ENCODE peak calls at places on chromosome 10, in four cellular contexts. L is lower leg skin, S is endothelial cell, C is PC-3. J is an unnamed sample.

GRCh38 chr10:123140164-123140982 is 4.6 kb downstream of the HMX3 start:
- DNase-seq in L (no peak), S (no peak), C (no peak), J (no peak)

GRCh38 chr10:113463777-113464176 is 89.1 kb upstream of the HABP2 start:
- DNase-seq in L (no peak), S (peak), C (no peak), J (no peak)

GRCh38 chr10:24469993-24470392 is 253.7 kb downstream of the ARHGAP21 start:
- DNase-seq in L (no peak), S (no peak), C (peak), J (no peak)

GRCh38 chr10:121596668-121597503 is 1.4 kb downstream of the FGFR2 start:
- DNase-seq in L (no peak), S (peak), C (no peak), J (peak)

GRCh38 chr10:73814896-73815718 is 3.7 kb upstream of the NDST2 start:
- DNase-seq in L (no peak), S (no peak), C (peak), J (no peak)

GRCh38 chr10:124697837-124698559 is 46.2 kb downstream of the FAM53B start:
- DNase-seq in L (no peak), S (no peak), C (no peak), J (no peak)

GRCh38 chr10:21648040-21648439 is 114.0 kb downstream of the MLLT10 start:
- DNase-seq in L (no peak), S (no peak), C (no peak), J (no peak)

GRCh38 chr10:129877773-129878371 is 86.2 kb downstream of the EBF3 start:
- DNase-seq in L (no peak), S (peak), C (peak), J (no peak)

GRCh38 chr10:48759113-48759901 is 74.6 kb downstream of the WDFY4 start:
- DNase-seq in L (no peak), S (no peak), C (no peak), J (no peak)

GRCh38 chr10:122421054-122421625 is 33.3 kb upstream of the ARMS2 start:
- DNase-seq in L (no peak), S (no peak), C (no peak), J (no peak)

GRCh38 chr10:1366277-1366676 is 310.1 kb downstream of the WDR37 start:
- DNase-seq in L (no peak), S (no peak), C (no peak), J (no peak)

GRCh38 chr10:17003151-17003550 is 126.5 kb downstream of the CUBN start:
- DNase-seq in L (no peak), S (no peak), C (no peak), J (no peak)

GRCh38 chr10:52639652-52640051 is 132.9 kb downstream of the MBL2 start:
- DNase-seq in L (no peak), S (no peak), C (peak), J (no peak)

GRCh38 chr10:23405540-23405939 is 33.3 kb upstream of the OTUD1 start:
- DNase-seq in L (no peak), S (no peak), C (no peak), J (no peak)

GRCh38 chr10:73906524-73907447 is 4.1 kb upstream of the PLAU start:
- DNase-seq in L (no peak), S (no peak), C (peak), J (no peak)

GRCh38 chr10:129898701-129899563 is 65.1 kb downstream of the EBF3 start:
- DNase-seq in L (no peak), S (no peak), C (no peak), J (no peak)

GRCh38 chr10:103765981-103766380 is 89.4 kb downstream of the SH3PXD2A start:
- DNase-seq in L (no peak), S (no peak), C (peak), J (no peak)

GRCh38 chr10:117965984-117966383 is 80.8 kb downstream of the RAB11FIP2 start:
- DNase-seq in L (no peak), S (no peak), C (no peak), J (no peak)

GRCh38 chr10:62919776-62920175 is 103.6 kb upstream of the EGR2 start:
- DNase-seq in L (no peak), S (no peak), C (peak), J (no peak)

GRCh38 chr10:108894402-108895301 is 1028.7 kb downstream of the XPNPEP1 start:
- DNase-seq in L (no peak), S (no peak), C (no peak), J (no peak)

GRCh38 chr10:21572578-21572977 is 38.5 kb downstream of the MLLT10 start:
- DNase-seq in L (peak), S (no peak), C (no peak), J (no peak)

GRCh38 chr10:58653139-58653538 is 140.5 kb downstream of the BICC1 start:
- DNase-seq in L (no peak), S (no peak), C (peak), J (no peak)

GRCh38 chr10:14815681-14816080 is 22.2 kb downstream of the CDNF start:
- DNase-seq in L (no peak), S (no peak), C (no peak), J (no peak)

GRCh38 chr10:106836923-106837322 is 327.6 kb downstream of the SORCS1 start:
- DNase-seq in L (no peak), S (no peak), C (no peak), J (no peak)

GRCh38 chr10:124436191-124436638 is 13.6 kb downstream of the NKX1-2 start:
- DNase-seq in L (no peak), S (no peak), C (no peak), J (no peak)

GRCh38 chr10:103766751-103767509 is 88.4 kb downstream of the SH3PXD2A start:
- DNase-seq in L (no peak), S (no peak), C (no peak), J (no peak)

GRCh38 chr10:113089581-113089980 is 139.5 kb downstream of the TCF7L2 start:
- DNase-seq in L (no peak), S (no peak), C (no peak), J (no peak)

GRCh38 chr10:77820349-77820748 is 106.2 kb downstream of the DLG5 start:
- DNase-seq in L (no peak), S (no peak), C (no peak), J (no peak)

GRCh38 chr10:3635697-3636096 is 149.3 kb downstream of the KLF6 start:
- DNase-seq in L (peak), S (no peak), C (peak), J (no peak)

GRCh38 chr10:119466655-119467054 is 75.9 kb downstream of the RGS10 start:
- DNase-seq in L (no peak), S (no peak), C (peak), J (no peak)

GRCh38 chr10:110577056-110577455 is 9.6 kb downstream of the SMC3 start:
- DNase-seq in L (no peak), S (no peak), C (no peak), J (no peak)

GRCh38 chr10:92810934-92811532 is 37.3 kb upstream of the EXOC6 start:
- DNase-seq in L (no peak), S (no peak), C (no peak), J (no peak)

GRCh38 chr10:5628798-5629788 is 37.3 kb downstream of the ASB13 start:
- DNase-seq in L (no peak), S (no peak), C (peak), J (no peak)

GRCh38 chr10:77927343-77928256 is 1.0 kb upstream of the DLG5 start:
- DNase-seq in L (no peak), S (no peak), C (peak), J (no peak)

GRCh38 chr10:79275431-79275851 is 71.8 kb upstream of the PPIF start:
- DNase-seq in L (no peak), S (no peak), C (no peak), J (no peak)

GRCh38 chr10:79273603-79274002 is 73.7 kb upstream of the PPIF start:
- DNase-seq in L (no peak), S (no peak), C (no peak), J (no peak)

GRCh38 chr10:79272353-79272752 is 74.9 kb upstream of the PPIF start:
- DNase-seq in L (no peak), S (no peak), C (no peak), J (no peak)

GRCh38 chr10:79275105-79275430 is 72.2 kb upstream of the PPIF start:
- DNase-seq in L (no peak), S (no peak), C (no peak), J (no peak)

GRCh38 chr10:79274279-79275104 is 72.8 kb upstream of the PPIF start:
- DNase-seq in L (peak), S (no peak), C (no peak), J (no peak)
- TF ChIP-seq CTCF in L (no peak), S (no peak), C (no peak), J (no peak)

GRCh38 chr10:67308912-67309311 is 383.1 kb downstream of the LRRTM3 start:
- DNase-seq in L (no peak), S (no peak), C (no peak), J (no peak)

GRCh38 chr10:67302701-67303100 is 376.9 kb downstream of the LRRTM3 start:
- DNase-seq in L (no peak), S (no peak), C (no peak), J (no peak)

GRCh38 chr10:67306588-67307205 is 380.9 kb downstream of the LRRTM3 start:
- DNase-seq in L (no peak), S (no peak), C (peak), J (no peak)
- TF ChIP-seq CTCF in L (no peak), S (peak), C (peak), J (peak)

DNA sequence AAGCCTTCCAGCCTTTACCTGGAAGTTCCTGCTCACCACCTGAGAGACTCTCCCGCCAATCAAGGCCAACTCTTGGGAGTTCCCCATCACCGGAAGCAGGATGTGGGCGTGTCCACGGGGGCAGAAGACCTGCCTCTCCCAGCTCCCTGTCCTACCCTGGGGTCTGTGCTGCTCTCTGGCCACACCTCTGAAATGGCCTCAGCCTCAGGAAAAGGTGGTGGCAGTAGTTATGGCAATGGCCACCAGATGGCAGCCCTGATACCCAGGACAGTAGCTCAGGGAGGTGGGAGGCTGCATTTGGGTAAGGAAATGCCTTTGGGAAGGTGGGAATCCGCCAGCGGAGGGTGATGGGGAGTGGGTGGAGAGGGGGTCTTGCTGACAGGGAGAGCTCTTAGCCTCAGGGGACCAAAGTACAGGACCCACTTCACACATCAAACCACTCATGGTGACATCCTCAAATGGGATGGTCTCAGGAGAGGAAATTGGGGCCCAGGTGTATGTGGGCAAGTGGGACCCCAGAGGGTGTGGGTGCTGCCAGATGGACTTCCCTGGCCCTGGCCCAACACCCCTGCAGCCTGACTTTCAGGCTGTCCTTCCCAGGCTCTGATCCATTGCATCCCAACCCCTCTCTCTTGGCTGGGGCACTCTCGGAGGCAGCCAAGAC is 33.9 kb downstream of the KAZALD1 start:
- DNase-seq in L (peak), S (peak), C (peak), J (peak)
- TF ChIP-seq CTCF in L (no peak), S (peak), C (peak), J (peak)

GRCh38 chr10:96208946-96209345 is 62.4 kb downstream of the BLNK start:
- DNase-seq in L (no peak), S (no peak), C (no peak), J (no peak)

GRCh38 chr10:96205580-96205979 is 65.8 kb downstream of the BLNK start:
- DNase-seq in L (no peak), S (no peak), C (no peak), J (no peak)

GRCh38 chr10:96212911-96213310 is 58.5 kb downstream of the BLNK start:
- DNase-seq in L (no peak), S (no peak), C (no peak), J (no peak)

GRCh38 chr10:96211775-96212174 is 59.6 kb downstream of the BLNK start:
- DNase-seq in L (no peak), S (no peak), C (no peak), J (no peak)

DNA sequence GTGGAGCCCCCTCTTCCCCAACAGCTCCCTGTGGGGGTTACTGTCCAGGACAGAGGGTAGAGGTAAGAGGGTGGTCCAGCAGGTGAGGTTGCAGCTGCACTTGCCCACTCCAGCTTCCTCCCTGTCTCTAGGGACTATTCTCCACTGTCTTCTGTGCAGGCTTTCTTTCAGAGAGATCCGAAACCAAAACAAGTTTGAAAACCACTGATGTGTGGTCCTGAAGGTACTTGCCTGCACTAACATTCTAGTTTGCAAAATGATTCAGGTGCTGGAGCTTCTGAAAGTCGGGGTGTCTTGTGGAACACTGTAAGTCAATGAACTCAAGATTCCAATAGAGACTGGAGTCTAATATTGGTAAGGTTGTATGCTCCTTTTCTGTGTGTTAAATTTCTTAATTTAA is 63.1 kb downstream of the BLNK start:
- DNase-seq in L (no peak), S (no peak), C (no peak), J (no peak)
- TF ChIP-seq CTCF in L (no peak), S (no peak), C (no peak), J (no peak)

GRCh38 chr10:13417459-13418126 is 69.5 kb upstream of the SEPHS1 start:
- DNase-seq in L (no peak), S (no peak), C (no peak), J (no peak)

GRCh38 chr10:13416760-13417159 is 68.7 kb upstream of the SEPHS1 start:
- DNase-seq in L (no peak), S (no peak), C (no peak), J (no peak)

GRCh38 chr10:13414137-13414536 is 66.0 kb upstream of the SEPHS1 start:
- DNase-seq in L (no peak), S (no peak), C (no peak), J (no peak)

GRCh38 chr10:13412894-13413293 is 64.8 kb upstream of the SEPHS1 start:
- DNase-seq in L (no peak), S (no peak), C (no peak), J (no peak)

GRCh38 chr10:13414855-13415254 is 66.8 kb upstream of the SEPHS1 start:
- DNase-seq in L (no peak), S (peak), C (peak), J (no peak)
- TF ChIP-seq CTCF in L (no peak), S (no peak), C (peak), J (peak)

DNA sequence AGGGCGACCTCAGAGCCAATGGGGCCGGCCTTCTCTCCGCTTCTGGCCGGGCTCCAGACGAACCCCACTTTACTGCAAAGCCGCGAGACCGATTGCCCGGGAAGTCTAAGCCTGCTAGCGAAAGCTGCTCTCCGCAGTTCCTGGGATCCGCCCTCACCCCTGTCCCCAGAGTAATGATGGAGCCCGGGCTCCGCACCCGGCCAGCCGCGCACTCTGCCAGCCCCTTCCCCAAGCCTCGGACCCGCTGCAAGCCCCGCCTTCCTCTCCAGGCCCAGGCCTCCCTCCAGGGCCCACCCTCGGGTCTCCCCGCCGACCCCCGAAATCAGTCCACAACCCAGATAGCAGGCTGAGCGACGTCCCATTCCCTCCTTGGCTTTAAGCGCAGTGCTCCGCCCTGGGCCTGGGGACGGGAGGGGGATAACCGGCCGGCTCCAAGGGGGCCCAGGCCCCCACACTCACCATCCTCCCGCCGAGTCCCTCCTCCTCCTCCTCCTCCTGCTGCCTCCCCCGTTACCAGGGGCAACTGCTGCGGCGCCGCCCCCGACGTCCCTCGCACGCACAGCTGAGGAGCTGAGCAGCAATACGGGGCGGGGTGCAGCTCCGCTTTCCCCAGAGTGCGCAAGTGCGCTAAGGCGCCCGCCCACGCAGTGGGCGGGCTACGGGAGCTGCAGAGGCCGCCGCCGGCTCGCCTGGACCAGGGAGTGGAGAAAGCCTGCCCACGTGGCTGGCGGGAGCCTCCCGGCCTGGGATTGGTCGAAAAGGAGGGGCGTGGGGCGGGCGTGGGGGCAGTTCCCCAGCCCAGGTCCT is at the start of gene ARL3:
- DNase-seq in L (peak), S (peak), C (peak), J (peak)
- TF ChIP-seq CTCF in L (no peak), S (no peak), C (peak), J (peak)

J was measured in progenitor cell of endocrine pancreas.